ENCODE peak calls at places on chromosomes 11 and 22, in ten cellular contexts. A is activated T-cell treated with anti-CD3 and anti-CD28 coated beads for 24 hours; L is lung; O is head of caudate nucleus; R is CD4-positive, CD25-positive, alpha-beta regulatory T cell; W is choroid plexus epithelial cell; F is activated T-helper 1 cell treated with anti-CD3 and anti-CD28 coated beads, Interleukin-12 subunit alpha, Interleukin-12 subunit beta, Interleukin-2, Interleukin-4 antibody, amounts not matched to agents 30 ng/mL and 10 ng/mL and 1 ng/mL, durations not matched to agents 14 hours and 24 hours and 36 hours; K is IMR-90; U is astrocyte; J is GM12865. P is an unnamed sample.

GRCh38 chr11:6771926-6772898 is at the start of gene OR2AG2:
- DNase-seq in R (no peak), J (peak; percentile 62), L (no peak), F (no peak), O (no peak), U (no peak), W (no peak), K (no peak), A (no peak), P (no peak)

GRCh38 chr22:35206889-35207288 is 50.4 kb upstream of the HMGXB4 start:
- DNase-seq in R (no peak), W (no peak), F (no peak), O (no peak), A (no peak), K (no peak), U (no peak), L (no peak), J (no peak), P (no peak)

GRCh38 chr11:24516658-24517057 is 19.8 kb downstream of the LUZP2 start:
- DNase-seq in R (no peak), U (no peak), W (no peak), O (no peak), F (no peak), K (no peak), A (no peak), L (no peak), J (no peak), P (no peak)

GRCh38 chr22:50112151-50113118 is 22.6 kb downstream of the MOV10L1 start:
- DNase-seq in A (peak; percentile 6), J (peak; percentile 12), K (peak; percentile 86), R (no peak), U (peak; percentile 86), F (no peak), O (no peak), L (no peak), W (peak; percentile 94), P (peak; percentile 74)

GRCh38 chr22:17772249-17772962 is 1.9 kb downstream of the BID start:
- DNase-seq in F (no peak), J (no peak), A (no peak), O (no peak), W (no peak), U (no peak), L (no peak), K (peak; percentile 42), R (no peak), P (no peak)

GRCh38 chr22:41621099-41621910 is at the start of gene XRCC6:
- DNase-seq in K (peak; percentile 100), U (peak; percentile 98), R (peak; percentile 100), W (peak; percentile 100), F (peak; percentile 97), A (peak; percentile 99), J (peak; percentile 100), O (peak; percentile 99), L (peak; percentile 100), P (peak; percentile 100)

GRCh38 chr22:17419348-17419747 is 50.1 kb downstream of the CECR2 start:
- DNase-seq in J (no peak), K (no peak), O (no peak), W (no peak), F (no peak), A (no peak), L (no peak), U (no peak), R (no peak), P (no peak)

GRCh38 chr11:27596802-27597201 is 90.2 kb upstream of the LIN7C start:
- DNase-seq in F (no peak), A (no peak), U (no peak), W (no peak), K (no peak), O (no peak), J (no peak), L (no peak), R (no peak), P (no peak)

GRCh38 chr11:92707173-92707619 is 262.3 kb upstream of the MTNR1B start:
- DNase-seq in K (no peak), F (no peak), U (no peak), J (no peak), W (peak; percentile 1), L (no peak), O (no peak), A (no peak), R (no peak), P (no peak)

GRCh38 chr22:39663751-39664150 is 93.2 kb downstream of the CACNA1I start:
- DNase-seq in R (no peak), L (no peak), J (no peak), W (no peak), A (no peak), K (no peak), O (no peak), F (no peak), U (no peak), P (no peak)

GRCh38 chr11:13462311-13462927 is 603 bp downstream of the BTBD10 start:
- DNase-seq in O (peak; percentile 69), R (no peak), F (peak; percentile 51), W (no peak), U (peak; percentile 45), K (peak; percentile 41), A (peak; percentile 51), L (peak; percentile 62), J (peak; percentile 56), P (peak; percentile 86)

GRCh38 chr11:67114275-67114896 is 4.7 kb upstream of the KDM2A start:
- DNase-seq in J (no peak), U (no peak), W (no peak), L (no peak), A (no peak), O (no peak), K (no peak), R (no peak), F (no peak), P (peak; percentile 52)

GRCh38 chr11:118164885-118165284 is 11.6 kb downstream of the SCN2B start:
- DNase-seq in K (no peak), A (no peak), O (no peak), L (no peak), R (no peak), W (no peak), J (no peak), U (no peak), F (no peak), P (no peak)

GRCh38 chr22:17912942-17913704 is 111.2 kb downstream of the MICAL3 start:
- DNase-seq in R (no peak), U (no peak), J (no peak), O (no peak), W (no peak), L (no peak), K (no peak), A (no peak), F (no peak), P (no peak)

GRCh38 chr22:30843245-30843644 is 125.3 kb downstream of the MORC2 start:
- DNase-seq in R (no peak), K (no peak), F (no peak), A (no peak), L (no peak), U (peak; percentile 69), W (no peak), J (no peak), O (peak; percentile 7), P (peak; percentile 30)

GRCh38 chr11:68016161-68016903 is 6.2 kb downstream of the ALDH3B1 start:
- DNase-seq in F (no peak), K (no peak), J (no peak), R (no peak), U (no peak), O (no peak), A (no peak), W (no peak), L (no peak), P (no peak)

GRCh38 chr22:21641417-21641794 is 696 bp upstream of the SDF2L1 start:
- DNase-seq in K (peak; percentile 55), R (no peak), J (peak; percentile 61), L (peak; percentile 56), A (no peak), F (no peak), W (peak; percentile 55), U (no peak), O (no peak), P (no peak)